ENCODE peak calls at places on chromosomes 11 and 22, in nine cellular contexts. J, H, U, Q, T, X, P, L and S are unnamed samples.

GRCh38 chr22:44723801-44724200 is 21.8 kb downstream of the PRR5 start:
- DNase-seq in H (no peak), T (no peak), J (no peak), L (peak; percentile 49), Q (peak; percentile 50), X (no peak), P (no peak), U (no peak), S (no peak)

GRCh38 chr11:91997178-91997577 is 227.4 kb upstream of the FAT3 start:
- DNase-seq in U (no peak), X (no peak), J (no peak), T (no peak), L (no peak), P (no peak), Q (no peak), H (no peak), S (no peak)

GRCh38 chr11:96238563-96239166 is 104.3 kb downstream of the MAML2 start:
- DNase-seq in Q (no peak), H (no peak), X (no peak), L (peak; percentile 72), P (no peak), U (no peak), J (no peak), T (no peak), S (no peak)

GRCh38 chr22:45082795-45083194 is 73.0 kb upstream of the PHF21B start:
- DNase-seq in J (no peak), H (no peak), Q (no peak), X (no peak), U (no peak), L (no peak), P (no peak), T (no peak), S (no peak)

GRCh38 chr11:16456366-16456765 is 100.0 kb upstream of the SOX6 start:
- DNase-seq in J (no peak), Q (no peak), U (no peak), H (no peak), X (no peak), P (no peak), T (no peak), L (peak; percentile 11), S (peak; percentile 55)

GRCh38 chr11:46322759-46323158 is 24.5 kb upstream of the DGKZ start:
- DNase-seq in P (no peak), U (peak; percentile 32), L (peak; percentile 35), X (no peak), H (no peak), Q (no peak), T (no peak), J (no peak), S (no peak)

GRCh38 chr22:28183078-28183870 is 264.2 kb upstream of the PITPNB start:
- DNase-seq in Q (no peak), H (no peak), P (peak; percentile 27), U (peak; percentile 16), T (no peak), J (no peak), X (no peak), L (no peak), S (peak; percentile 4)

GRCh38 chr11:33835143-33835878 is 56.6 kb downstream of the LMO2 start:
- DNase-seq in X (no peak), T (no peak), L (peak; percentile 76), H (no peak), J (no peak), P (no peak), U (no peak), Q (peak; percentile 37), S (no peak)

GRCh38 chr11:10627306-10627705 is 58.8 kb upstream of the LYVE1 start:
- DNase-seq in P (no peak), Q (no peak), T (no peak), U (no peak), X (no peak), L (no peak), H (no peak), J (no peak), S (no peak)

GRCh38 chr22:35330258-35330861 is 30.7 kb downstream of the TOM1 start:
- DNase-seq in J (no peak), P (peak; percentile 63), U (peak; percentile 64), L (peak; percentile 86), H (peak; percentile 98), Q (peak; percentile 65), T (peak; percentile 92), X (peak; percentile 79), S (peak; percentile 44)

GRCh38 chr11:7572001-7572712 is 58.4 kb downstream of the PPFIBP2 start:
- DNase-seq in P (peak; percentile 42), T (no peak), U (no peak), L (peak; percentile 34), Q (peak; percentile 23), J (no peak), H (no peak), X (no peak), S (no peak)

GRCh38 chr11:134646561-134646960 is 234.5 kb upstream of the B3GAT1 start:
- DNase-seq in T (peak; percentile 58), L (no peak), H (peak; percentile 29), Q (no peak), X (no peak), P (peak; percentile 8), U (no peak), J (peak; percentile 30), S (no peak)

GRCh38 chr11:87422566-87422965 is 384.8 kb downstream of the TMEM135 start:
- DNase-seq in L (peak; percentile 22), J (no peak), U (no peak), Q (no peak), X (no peak), H (no peak), T (no peak), P (no peak), S (no peak)

GRCh38 chr22:30310881-30311771 is 15.6 kb downstream of the TBC1D10A start:
- DNase-seq in P (peak; percentile 92), U (peak; percentile 95), L (peak; percentile 61), Q (no peak), X (peak; percentile 84), H (peak; percentile 94), T (no peak), J (no peak), S (peak; percentile 97)

GRCh38 chr22:37416806-37417205 is 10.5 kb downstream of the ELFN2 start:
- DNase-seq in X (no peak), J (peak; percentile 49), H (no peak), P (no peak), L (no peak), U (peak; percentile 36), Q (no peak), T (no peak), S (no peak)

GRCh38 chr11:32400196-32400595 is 35.1 kb downstream of the WT1 start:
- DNase-seq in T (no peak), Q (no peak), H (no peak), U (no peak), P (no peak), J (no peak), L (peak; percentile 10), X (no peak), S (no peak)

DNA sequence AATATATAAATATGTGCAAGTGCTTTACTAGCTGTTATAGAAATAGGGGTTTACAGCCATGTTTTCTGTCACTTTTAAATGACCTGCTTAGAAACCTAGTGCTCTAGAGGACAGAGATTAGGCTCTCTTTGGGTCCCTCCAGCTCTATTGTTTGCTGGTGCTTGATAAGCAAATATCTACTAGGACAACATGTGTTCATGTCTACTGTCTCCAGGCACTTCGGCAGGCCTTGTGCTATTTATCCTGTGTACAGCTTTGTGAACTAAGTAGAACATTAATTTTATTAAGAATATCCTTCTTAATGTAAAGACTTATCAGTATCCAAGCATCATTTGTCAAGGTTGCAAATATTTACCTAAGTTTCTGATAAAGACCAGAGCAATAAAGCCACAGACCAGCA is 11.9 kb upstream of the RASSF10 start:
- DNase-seq in J (no peak), P (no peak), L (no peak), T (no peak), H (no peak), Q (no peak), X (no peak), U (no peak), S (no peak)
- H3K27me3 ChIP-seq in J (no peaks in the 10 kb centered on the region), P (peaks cover 4% of the 10 kb centered on the region), L (peaks cover 35% of the 10 kb centered on the region), T (no peaks in the 10 kb centered on the region), H (no peaks in the 10 kb centered on the region), Q (peaks cover 31% of the 10 kb centered on the region), X (no peaks in the 10 kb centered on the region), U (no peaks in the 10 kb centered on the region), S (no peaks in the 10 kb centered on the region)

GRCh38 chr11:2901196-2901796 is 15.7 kb upstream of the CDKN1C start:
- DNase-seq in X (no peak), J (no peak), P (no peak), H (no peak), T (peak; percentile 84), L (no peak), Q (no peak), U (no peak), S (no peak)
- H3K4me3 ChIP-seq in X (peak overlapping the region; percentile 54), J (peak overlapping the region; percentile 65), P (peak overlapping the region; percentile 66), H (peak overlapping the region; percentile 47), T (no peak overlapping the region), L (peak overlapping the region; percentile 49), Q (no peak overlapping the region), U (no peak overlapping the region), S (peak overlapping the region; percentile 45)

DNA sequence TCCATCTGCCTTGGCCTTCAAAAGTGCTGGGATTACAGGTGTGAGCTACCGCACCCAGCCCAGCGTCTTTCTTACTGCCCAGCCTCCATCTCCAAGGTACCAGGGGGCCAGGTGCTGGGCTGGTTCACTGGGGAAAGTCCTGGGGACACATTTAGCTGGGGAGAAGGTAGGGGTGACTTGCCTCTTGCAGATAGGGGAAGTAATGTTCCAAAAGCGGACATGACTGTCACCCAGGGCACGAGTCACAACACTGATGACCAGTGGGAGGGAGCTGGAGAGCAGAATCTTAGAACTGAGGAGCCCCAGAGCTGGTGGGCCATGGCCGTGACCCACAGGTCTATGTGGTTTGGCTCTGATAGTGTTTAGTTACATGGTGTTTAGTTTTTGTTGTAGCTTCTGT is 2.4 kb upstream of the SLC15A3 start:
- DNase-seq in P (no peak), T (peak; percentile 83), U (no peak), X (no peak), H (no peak), J (no peak), Q (no peak), L (no peak), S (no peak)
- TF ChIP-seq POLR2A in P (no peak), T (no peak), U (no peak), X (no peak), H (no peak), J (no peak), Q (no peak), L (no peak), S (no peak)

DNA sequence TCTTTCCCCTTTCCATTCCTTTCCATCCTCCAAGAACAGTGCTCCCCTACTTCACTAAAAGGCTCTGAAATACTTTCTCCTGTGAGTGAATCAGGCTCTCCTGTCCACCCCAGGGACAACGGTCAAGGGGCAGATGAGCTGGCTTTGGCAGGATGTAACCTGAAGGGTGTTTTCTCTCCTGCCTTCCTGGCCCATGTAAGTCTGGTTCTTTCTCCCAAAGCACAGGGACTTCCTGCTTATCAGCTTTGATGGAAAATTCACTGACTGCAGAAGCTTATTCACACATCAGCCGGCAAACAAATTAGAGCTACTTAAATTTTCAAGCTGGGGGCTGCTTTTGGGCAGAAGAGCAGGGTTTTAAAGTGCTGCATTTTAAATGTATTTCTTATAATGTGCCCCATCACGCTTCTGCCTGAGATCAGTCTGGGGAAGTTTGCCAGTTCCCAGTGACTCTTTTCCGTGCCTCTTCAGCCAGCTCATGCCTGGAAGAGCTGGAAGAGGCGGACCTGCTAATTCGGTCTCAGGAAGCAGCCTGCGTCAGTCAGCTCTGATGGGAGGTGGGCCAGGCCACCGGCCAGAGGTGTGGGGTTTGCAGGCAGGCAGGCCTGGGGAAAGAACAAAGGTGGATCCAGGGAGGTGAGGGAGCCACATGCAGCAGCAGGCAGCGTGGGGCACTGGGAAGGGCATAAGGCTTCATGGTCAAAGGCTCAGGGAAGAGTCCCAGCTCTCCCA is 140.3 kb upstream of the TBCEL start:
- DNase-seq in P (no peak), T (no peak), L (peak; percentile 54), H (no peak), U (no peak), J (no peak), X (no peak), Q (peak; percentile 52), S (peak; percentile 62)
- H3K27me3 ChIP-seq in P (peaks cover 32% of the 10 kb centered on the region), T (no peaks in the 10 kb centered on the region), L (peaks cover 20% of the 10 kb centered on the region), H (no peaks in the 10 kb centered on the region), U (no peaks in the 10 kb centered on the region), J (no peaks in the 10 kb centered on the region), X (no peaks in the 10 kb centered on the region), Q (no peaks in the 10 kb centered on the region), S (no peaks in the 10 kb centered on the region)